ENCODE peak calls at places on chromosomes 3 and 15, in five cellular contexts. D is AG09309, B is bronchial epithelial cell, Q is psoas muscle, K is A673. X is an unnamed sample.

GRCh38 chr15:34691024-34691423 is 63.8 kb downstream of the GJD2 start:
- DNase-seq in K (no peak), B (peak), D (no peak), Q (no peak), X (no peak)

GRCh38 chr3:169285057-169285990 is 378.2 kb downstream of the MECOM start:
- DNase-seq in K (no peak), B (no peak), Q (no peak), D (no peak), X (no peak)

GRCh38 chr3:58564456-58565160 is 12.6 kb downstream of the FAM107A start:
- DNase-seq in K (no peak), D (peak), B (peak), Q (no peak), X (no peak)

GRCh38 chr3:107235193-107235922 is 141.9 kb upstream of the CCDC54 start:
- DNase-seq in K (peak), D (no peak), Q (no peak), B (no peak), X (no peak)

GRCh38 chr15:69126054-69126469 is 34.4 kb upstream of the GLCE start:
- DNase-seq in K (no peak), D (peak), B (peak), Q (no peak), X (no peak)

GRCh38 chr3:127691494-127691893 is 18.7 kb downstream of the ABTB1 start:
- DNase-seq in Q (peak), K (no peak), B (no peak), D (no peak), X (peak)

GRCh38 chr15:83733691-83734090 is 79.8 kb downstream of the ADAMTSL3 start:
- DNase-seq in D (no peak), Q (no peak), B (no peak), K (no peak), X (no peak)

GRCh38 chr15:95394186-95395067 is 936.1 kb upstream of the NR2F2 start:
- DNase-seq in Q (no peak), K (no peak), D (no peak), B (no peak), X (no peak)

GRCh38 chr3:182136008-182136910 is 424.5 kb downstream of the SOX2 start:
- DNase-seq in Q (no peak), D (no peak), K (no peak), B (no peak), X (no peak)

GRCh38 chr3:62749130-62749529 is 126.1 kb downstream of the CADPS start:
- DNase-seq in D (no peak), K (no peak), B (no peak), Q (no peak), X (no peak)

GRCh38 chr3:131338948-131339640 is 42.5 kb upstream of the NUDT16 start:
- DNase-seq in Q (no peak), B (peak), K (no peak), D (no peak), X (no peak)

GRCh38 chr15:70902105-70902504 is 9.5 kb downstream of the LRRC49 start:
- DNase-seq in B (peak), K (peak), Q (no peak), D (peak), X (no peak)

GRCh38 chr3:44289882-44290462 is 48.3 kb downstream of the TOPAZ1 start:
- DNase-seq in Q (no peak), K (peak), D (no peak), B (peak), X (no peak)

GRCh38 chr3:156600834-156601233 is 45.9 kb upstream of the SSR3 start:
- DNase-seq in Q (no peak), B (peak), K (no peak), D (no peak), X (no peak)

GRCh38 chr3:149967067-149967685 is 3.5 kb downstream of the PFN2 start:
- DNase-seq in K (peak), Q (no peak), B (peak), D (no peak), X (no peak)

GRCh38 chr3:167657684-167658225 is 4.0 kb upstream of the WDR49 start:
- DNase-seq in Q (no peak), B (no peak), D (no peak), K (no peak), X (no peak)

GRCh38 chr3:139509631-139510030 is 29.9 kb downstream of the RBP1 start:
- DNase-seq in Q (no peak), D (no peak), B (no peak), K (no peak), X (no peak)

GRCh38 chr3:55828712-55829111 is 341.6 kb upstream of the WNT5A start:
- DNase-seq in Q (no peak), D (peak), K (no peak), B (peak), X (no peak)

GRCh38 chr3:150738688-150739087 is 24.3 kb downstream of the SIAH2 start:
- DNase-seq in K (peak), B (peak), D (no peak), Q (no peak), X (no peak)

GRCh38 chr15:63601026-63601726 is 4.0 kb downstream of the FBXL22 start:
- DNase-seq in K (peak), Q (peak), D (no peak), B (no peak), X (peak)

GRCh38 chr3:194205675-194206133 is 69.8 kb downstream of the HES1 start:
- DNase-seq in Q (no peak), B (peak), K (peak), D (no peak), X (no peak)

GRCh38 chr3:31777092-31777491 is 204.0 kb downstream of the OSBPL10 start:
- DNase-seq in B (peak), K (no peak), D (no peak), Q (no peak), X (no peak)

GRCh38 chr3:106428565-106428994 is 559.8 kb upstream of the CBLB start:
- DNase-seq in K (peak), B (peak), Q (no peak), D (peak), X (no peak)

GRCh38 chr15:99928429-99928981 is 195.3 kb upstream of the LYSMD4 start:
- DNase-seq in K (peak), Q (peak), D (peak), B (peak), X (peak)
- TF ChIP-seq CTCF in K (peak), Q (peak), D (peak), B (peak), X (peak)

GRCh38 chr15:47182818-47183217 is 534.5 kb upstream of the SEMA6D start:
- DNase-seq in K (no peak), D (no peak), Q (no peak), B (no peak), X (no peak)

GRCh38 chr15:47184405-47185221 is 532.7 kb upstream of the SEMA6D start:
- DNase-seq in D (no peak), Q (no peak), B (no peak), K (peak), X (peak)

GRCh38 chr15:47184003-47184404 is 533.3 kb upstream of the SEMA6D start:
- DNase-seq in Q (peak), B (peak), D (no peak), K (peak), X (peak)

GRCh38 chr15:47186071-47186470 is 531.2 kb upstream of the SEMA6D start:
- DNase-seq in D (no peak), Q (no peak), K (no peak), B (no peak), X (no peak)

GRCh38 chr15:47185222-47185800 is 532.0 kb upstream of the SEMA6D start:
- DNase-seq in B (no peak), Q (no peak), K (no peak), D (no peak), X (peak)
- H3K4me3 ChIP-seq in B (peak), Q (peak), K (peak), D (no peak), X (peak)

GRCh38 chr3:26281284-26281977 is 341.1 kb upstream of the LRRC3B start:
- DNase-seq in K (no peak), B (peak), D (no peak), Q (no peak), X (no peak)

GRCh38 chr3:26279091-26279490 is 343.5 kb upstream of the LRRC3B start:
- DNase-seq in B (peak), D (no peak), Q (no peak), K (no peak), X (no peak)

GRCh38 chr3:26280517-26280916 is 342.1 kb upstream of the LRRC3B start:
- DNase-seq in D (no peak), K (no peak), B (peak), Q (no peak), X (no peak)
- TF ChIP-seq CTCF in D (no peak), K (peak), B (peak), Q (no peak), X (no peak)

DNA sequence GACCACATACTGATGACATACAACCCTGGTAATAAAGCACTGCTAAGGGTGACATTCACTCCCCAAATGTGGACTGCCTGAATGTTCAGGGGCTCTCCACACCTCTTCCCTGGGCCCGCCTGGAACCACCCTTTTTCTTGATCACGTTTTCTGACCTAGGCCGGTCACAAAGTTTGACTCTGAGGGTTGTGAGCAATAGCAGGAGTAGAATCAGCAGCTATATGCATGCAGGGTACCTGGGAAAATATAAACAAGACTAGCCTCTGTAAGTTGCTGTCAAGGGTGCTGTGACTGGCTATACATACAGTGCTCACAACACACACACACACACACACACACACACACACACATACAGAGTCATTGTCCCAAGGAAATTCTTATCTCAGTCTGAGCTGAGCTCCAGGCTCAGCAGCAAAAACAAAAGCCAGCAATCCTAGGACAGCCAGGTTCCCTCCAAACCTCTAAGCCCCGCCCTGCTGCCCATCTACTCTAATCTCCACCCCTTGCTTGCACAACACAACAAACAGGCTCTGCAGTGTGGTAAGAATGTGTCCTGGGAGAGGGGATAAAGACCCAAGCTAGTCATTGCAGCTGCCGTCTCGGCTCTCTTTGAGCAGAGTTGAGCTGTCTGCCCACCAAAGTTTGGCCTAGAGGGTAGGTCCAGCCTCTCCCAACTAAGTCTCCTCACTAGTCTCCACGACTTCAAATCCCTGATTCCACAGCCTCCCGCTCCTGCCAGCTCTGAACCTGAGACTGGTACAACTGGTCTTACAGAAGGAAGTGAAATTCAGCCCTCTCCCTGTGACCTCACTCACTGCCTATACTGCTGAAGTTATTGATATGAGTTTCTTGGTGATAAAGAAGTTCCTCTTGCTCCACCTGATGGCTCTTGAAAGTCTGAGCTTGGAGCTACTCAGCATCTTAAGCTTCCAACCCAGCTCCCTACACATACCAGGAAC is 2.2 kb downstream of the BMF start:
- DNase-seq in D (no peak), B (peak), K (peak), Q (peak), X (peak)
- H3K4me3 ChIP-seq in D (no peak), B (peak), K (peak), Q (peak), X (no peak)

GRCh38 chr3:128801779-128802369 is 75.9 kb downstream of the RAB7A start:
- DNase-seq in Q (peak), D (no peak), K (no peak), B (no peak), X (no peak)
- TF ChIP-seq CTCF in Q (no peak), D (no peak), K (no peak), B (no peak), X (no peak)

GRCh38 chr3:54232618-54233017 is 110.3 kb downstream of the CACNA2D3 start:
- DNase-seq in Q (no peak), K (no peak), D (no peak), B (no peak), X (no peak)
- H3K4me3 ChIP-seq in Q (no peak), K (no peak), D (no peak), B (no peak), X (no peak)

GRCh38 chr3:96776818-96777217 is 37.6 kb upstream of the EPHA6 start:
- DNase-seq in D (no peak), Q (no peak), B (no peak), K (no peak), X (no peak)

GRCh38 chr3:96779810-96780209 is 34.6 kb upstream of the EPHA6 start:
- DNase-seq in Q (no peak), B (no peak), K (no peak), D (no peak), X (no peak)
- TF ChIP-seq CTCF in Q (no peak), B (no peak), K (no peak), D (no peak), X (no peak)

GRCh38 chr3:120741320-120741719 is 996 bp downstream of the RABL3 start:
- DNase-seq in K (peak), Q (no peak), B (no peak), D (no peak), X (no peak)
- H3K4me3 ChIP-seq in K (peak), Q (peak), B (no peak), D (no peak), X (peak)

DNA sequence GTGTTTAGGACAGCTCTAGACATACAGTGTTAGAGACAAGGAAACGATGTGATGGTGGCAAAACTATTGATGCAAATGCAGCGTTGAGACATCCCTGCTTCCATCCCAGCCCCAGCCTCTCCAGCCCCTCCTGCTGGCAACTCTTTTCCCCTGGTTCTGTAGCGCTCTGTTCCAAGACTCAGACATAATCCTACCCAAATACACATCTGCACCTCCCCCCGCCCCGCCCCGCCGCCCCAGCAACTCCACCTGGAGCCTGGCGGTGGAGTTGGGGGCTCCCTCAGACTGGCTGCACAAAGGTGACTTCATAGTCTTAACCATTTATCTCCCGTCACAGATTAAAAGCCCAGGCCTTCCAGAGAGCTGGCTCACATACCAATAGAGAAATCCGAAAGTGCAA is 7.2 kb upstream of the SEC22A start:
- DNase-seq in D (no peak), Q (no peak), K (no peak), B (peak), X (no peak)
- TF ChIP-seq CTCF in D (peak), Q (no peak), K (no peak), B (peak), X (peak)

X was measured in left lung.